ENCODE peak calls at places on chromosomes 12 and 14, in six cellular contexts. One of them, this sample, is unnamed.

GRCh38 chr12:98869886-98870285 is 224.8 kb downstream of the APAF1 start:
- DNase-seq in fibroblast of the aortic adventitia: no peak
- DNase-seq in astrocyte of the spinal cord: no peak
- DNase-seq in AG04449: no peak
- DNase-seq in epithelial cell of esophagus: no peak
- DNase-seq in coronary artery: no peak
- DNase-seq in this sample: no peak

GRCh38 chr12:126337556-126337955 is 1272.3 kb downstream of the AACS start:
- DNase-seq in fibroblast of the aortic adventitia: peak
- DNase-seq in astrocyte of the spinal cord: peak
- DNase-seq in AG04449: no peak
- DNase-seq in epithelial cell of esophagus: peak
- DNase-seq in coronary artery: no peak
- DNase-seq in this sample: peak

GRCh38 chr12:52721838-52722470 is 18.6 kb upstream of the KRT77 start:
- DNase-seq in fibroblast of the aortic adventitia: no peak
- DNase-seq in astrocyte of the spinal cord: no peak
- DNase-seq in AG04449: no peak
- DNase-seq in epithelial cell of esophagus: no peak
- DNase-seq in coronary artery: no peak
- DNase-seq in this sample: no peak

GRCh38 chr12:51076235-51076930 is 7.0 kb downstream of the CSRNP2 start:
- DNase-seq in fibroblast of the aortic adventitia: no peak
- DNase-seq in astrocyte of the spinal cord: no peak
- DNase-seq in AG04449: no peak
- DNase-seq in epithelial cell of esophagus: no peak
- DNase-seq in coronary artery: no peak
- DNase-seq in this sample: no peak

GRCh38 chr12:34210689-34211530 is 188.6 kb downstream of the ALG10 start:
- DNase-seq in fibroblast of the aortic adventitia: no peak
- DNase-seq in astrocyte of the spinal cord: no peak
- DNase-seq in AG04449: no peak
- DNase-seq in epithelial cell of esophagus: no peak
- DNase-seq in coronary artery: no peak
- DNase-seq in this sample: no peak

GRCh38 chr14:99125113-99125512 is 146.9 kb downstream of the BCL11B start:
- DNase-seq in fibroblast of the aortic adventitia: no peak
- DNase-seq in astrocyte of the spinal cord: no peak
- DNase-seq in AG04449: no peak
- DNase-seq in epithelial cell of esophagus: no peak
- DNase-seq in coronary artery: peak
- DNase-seq in this sample: no peak

GRCh38 chr14:76776306-76777251 is 15.3 kb downstream of the VASH1 start:
- DNase-seq in fibroblast of the aortic adventitia: no peak
- DNase-seq in astrocyte of the spinal cord: no peak
- DNase-seq in AG04449: no peak
- DNase-seq in epithelial cell of esophagus: no peak
- DNase-seq in coronary artery: no peak
- DNase-seq in this sample: no peak

GRCh38 chr12:108730337-108731104 is 797 bp downstream of the CORO1C start:
- DNase-seq in fibroblast of the aortic adventitia: peak
- DNase-seq in astrocyte of the spinal cord: peak
- DNase-seq in AG04449: no peak
- DNase-seq in epithelial cell of esophagus: peak
- DNase-seq in coronary artery: peak
- DNase-seq in this sample: no peak

GRCh38 chr12:81520064-81520945 is 238.8 kb downstream of the PPFIA2 start:
- DNase-seq in fibroblast of the aortic adventitia: no peak
- DNase-seq in astrocyte of the spinal cord: no peak
- DNase-seq in AG04449: no peak
- DNase-seq in epithelial cell of esophagus: no peak
- DNase-seq in coronary artery: no peak
- DNase-seq in this sample: no peak

GRCh38 chr12:108826115-108826806 is 31.1 kb downstream of the SSH1 start:
- DNase-seq in fibroblast of the aortic adventitia: peak
- DNase-seq in astrocyte of the spinal cord: peak
- DNase-seq in AG04449: peak
- DNase-seq in epithelial cell of esophagus: no peak
- DNase-seq in coronary artery: peak
- DNase-seq in this sample: peak

DNA sequence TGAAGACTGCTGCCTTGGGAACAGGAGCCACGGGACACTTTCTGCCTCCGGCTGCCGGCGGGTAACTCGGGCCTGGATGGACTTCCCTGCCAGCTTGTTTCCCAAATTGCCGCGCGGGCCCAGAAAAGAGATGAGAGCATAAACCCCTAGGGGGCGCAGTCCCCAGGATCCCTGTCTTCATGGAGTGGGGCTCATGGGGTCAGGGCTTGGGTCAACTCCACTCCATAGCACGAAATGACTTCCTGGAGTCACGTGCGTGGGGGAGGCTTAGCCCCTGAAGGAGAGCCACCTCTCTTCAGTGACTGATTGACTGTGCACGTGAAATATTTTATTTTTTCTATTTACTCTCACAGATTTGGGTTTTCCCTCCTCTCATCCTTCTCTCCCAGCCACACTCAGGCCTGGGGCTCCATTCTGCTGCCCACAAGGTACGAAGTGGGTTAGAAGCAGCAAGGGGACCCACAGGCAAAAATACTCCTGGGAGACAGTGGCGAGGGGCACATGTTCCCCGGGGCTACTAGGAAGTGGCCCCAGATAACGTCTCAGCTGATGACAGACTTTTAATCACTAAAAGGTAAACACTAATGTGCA is 10.0 kb downstream of the PGF start:
- DNase-seq in fibroblast of the aortic adventitia: peak
- DNase-seq in astrocyte of the spinal cord: no peak
- DNase-seq in AG04449: no peak
- DNase-seq in epithelial cell of esophagus: no peak
- DNase-seq in coronary artery: no peak
- DNase-seq in this sample: no peak
- TF ChIP-seq CTCF in fibroblast of the aortic adventitia: peak
- TF ChIP-seq CTCF in astrocyte of the spinal cord: peak
- TF ChIP-seq CTCF in AG04449: peak
- TF ChIP-seq CTCF in epithelial cell of esophagus: peak
- TF ChIP-seq CTCF in coronary artery: no peak
- TF ChIP-seq CTCF in this sample: peak

DNA sequence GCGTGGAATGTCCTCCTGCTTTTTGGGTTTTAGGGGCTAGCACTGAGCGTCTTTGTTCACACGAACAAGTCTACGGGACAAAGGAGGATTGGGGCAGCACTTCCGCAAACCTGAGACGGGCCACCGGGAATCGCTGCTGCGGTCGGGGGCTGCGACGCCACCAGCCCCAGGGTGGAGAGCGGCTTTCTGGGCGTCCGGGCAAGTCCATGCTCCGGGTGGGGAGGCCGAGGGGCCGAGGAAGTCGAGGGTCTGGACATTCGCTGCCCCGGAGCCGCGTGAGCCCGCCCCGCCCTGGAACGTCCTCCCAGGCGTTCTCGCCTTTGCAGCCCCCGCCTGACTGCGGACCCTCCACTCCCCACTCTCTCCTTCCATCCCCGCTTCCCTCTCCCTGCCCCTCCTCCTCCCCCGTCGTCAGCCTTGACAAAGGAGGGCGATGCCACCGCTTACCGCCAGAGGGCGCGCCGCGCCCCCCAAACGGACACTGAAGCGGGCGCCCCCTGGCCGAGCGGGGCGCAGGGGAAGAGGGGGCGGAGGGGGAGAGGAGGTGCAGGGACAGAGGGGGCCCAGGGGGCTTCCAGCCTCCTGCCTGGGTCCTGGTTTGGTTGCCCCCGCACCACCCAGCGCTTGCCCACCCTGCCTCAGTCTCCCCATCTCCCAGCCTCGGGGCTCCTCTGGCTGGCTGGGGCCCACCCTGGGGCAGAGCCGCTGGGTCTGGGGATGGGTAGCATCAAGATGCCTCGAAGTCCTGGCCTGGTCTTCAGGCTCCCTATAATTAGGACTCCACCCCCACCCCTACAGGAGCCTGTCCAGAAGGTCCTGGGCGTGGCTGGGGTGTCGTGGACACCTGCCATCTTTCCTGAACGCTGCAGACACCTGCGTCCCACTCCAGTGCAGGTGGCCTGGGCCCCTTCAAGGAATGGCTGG is 39.1 kb upstream of the INF2 start:
- DNase-seq in fibroblast of the aortic adventitia: peak
- DNase-seq in astrocyte of the spinal cord: peak
- DNase-seq in AG04449: no peak
- DNase-seq in epithelial cell of esophagus: peak
- DNase-seq in coronary artery: no peak
- DNase-seq in this sample: no peak
- H3K4me3 ChIP-seq in fibroblast of the aortic adventitia: peak
- H3K4me3 ChIP-seq in astrocyte of the spinal cord: peak
- H3K4me3 ChIP-seq in AG04449: peak
- H3K4me3 ChIP-seq in epithelial cell of esophagus: peak
- H3K4me3 ChIP-seq in coronary artery: peak
- H3K4me3 ChIP-seq in this sample: peak

GRCh38 chr12:11823593-11823992 is 174.1 kb downstream of the ETV6 start:
- DNase-seq in fibroblast of the aortic adventitia: no peak
- DNase-seq in astrocyte of the spinal cord: no peak
- DNase-seq in AG04449: no peak
- DNase-seq in epithelial cell of esophagus: no peak
- DNase-seq in coronary artery: no peak
- DNase-seq in this sample: no peak
- TF ChIP-seq CTCF in fibroblast of the aortic adventitia: no peak
- TF ChIP-seq CTCF in astrocyte of the spinal cord: no peak
- TF ChIP-seq CTCF in AG04449: no peak
- TF ChIP-seq CTCF in epithelial cell of esophagus: no peak
- TF ChIP-seq CTCF in coronary artery: no peak
- TF ChIP-seq CTCF in this sample: no peak

GRCh38 chr12:124049451-124050094 is 76.6 kb downstream of the ZNF664 start:
- DNase-seq in fibroblast of the aortic adventitia: no peak
- DNase-seq in astrocyte of the spinal cord: no peak
- DNase-seq in AG04449: no peak
- DNase-seq in epithelial cell of esophagus: no peak
- DNase-seq in coronary artery: no peak
- DNase-seq in this sample: no peak
- H3K4me3 ChIP-seq in fibroblast of the aortic adventitia: no peak
- H3K4me3 ChIP-seq in astrocyte of the spinal cord: no peak
- H3K4me3 ChIP-seq in AG04449: no peak
- H3K4me3 ChIP-seq in epithelial cell of esophagus: no peak
- H3K4me3 ChIP-seq in coronary artery: no peak
- H3K4me3 ChIP-seq in this sample: no peak

GRCh38 chr12:102298022-102298421 is 100.4 kb upstream of the PMCH start:
- DNase-seq in fibroblast of the aortic adventitia: peak
- DNase-seq in astrocyte of the spinal cord: no peak
- DNase-seq in AG04449: no peak
- DNase-seq in epithelial cell of esophagus: peak
- DNase-seq in coronary artery: no peak
- DNase-seq in this sample: peak

GRCh38 chr12:102299731-102300130 is 102.1 kb upstream of the PMCH start:
- DNase-seq in fibroblast of the aortic adventitia: no peak
- DNase-seq in astrocyte of the spinal cord: no peak
- DNase-seq in AG04449: no peak
- DNase-seq in epithelial cell of esophagus: no peak
- DNase-seq in coronary artery: no peak
- DNase-seq in this sample: no peak

GRCh38 chr12:102301547-102301946 is 103.9 kb upstream of the PMCH start:
- DNase-seq in fibroblast of the aortic adventitia: no peak
- DNase-seq in astrocyte of the spinal cord: no peak
- DNase-seq in AG04449: no peak
- DNase-seq in epithelial cell of esophagus: no peak
- DNase-seq in coronary artery: no peak
- DNase-seq in this sample: no peak

GRCh38 chr12:102302553-102302952 is 104.9 kb upstream of the PMCH start:
- DNase-seq in fibroblast of the aortic adventitia: no peak
- DNase-seq in astrocyte of the spinal cord: no peak
- DNase-seq in AG04449: no peak
- DNase-seq in epithelial cell of esophagus: peak
- DNase-seq in coronary artery: no peak
- DNase-seq in this sample: no peak

DNA sequence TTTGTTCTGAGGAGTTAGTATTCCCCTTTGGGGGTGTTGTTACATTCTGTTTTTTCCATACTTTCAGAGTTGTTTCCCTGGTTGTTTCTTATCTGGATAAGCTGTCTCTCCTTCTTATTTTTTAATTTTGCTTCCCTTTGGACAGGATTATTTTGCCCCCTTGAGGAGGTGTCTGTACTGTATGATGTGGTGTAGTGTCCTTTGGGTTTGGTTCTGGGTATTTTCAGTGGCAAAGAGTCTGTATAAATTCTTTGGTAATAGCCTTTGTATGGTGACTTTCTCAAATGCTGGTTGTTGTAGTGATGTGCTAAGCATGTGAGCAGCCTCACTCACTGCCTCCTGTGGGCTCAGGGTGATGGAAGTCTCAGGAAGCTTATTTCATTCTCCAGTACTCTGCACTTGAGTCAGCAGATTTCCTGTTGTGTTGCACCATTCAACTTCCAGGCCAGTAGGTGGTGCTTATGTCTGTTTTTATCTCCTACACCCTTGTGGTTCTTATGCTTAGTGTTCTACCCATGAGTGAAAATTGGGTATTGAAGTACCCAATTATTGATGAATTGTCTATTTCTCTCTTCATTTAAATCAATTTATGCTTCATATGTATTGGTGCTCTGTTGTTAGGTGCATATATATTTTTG is 103.3 kb upstream of the PMCH start:
- DNase-seq in fibroblast of the aortic adventitia: peak
- DNase-seq in astrocyte of the spinal cord: peak
- DNase-seq in AG04449: no peak
- DNase-seq in epithelial cell of esophagus: peak
- DNase-seq in coronary artery: no peak
- DNase-seq in this sample: peak
- TF ChIP-seq CTCF in fibroblast of the aortic adventitia: peak
- TF ChIP-seq CTCF in astrocyte of the spinal cord: peak
- TF ChIP-seq CTCF in AG04449: peak
- TF ChIP-seq CTCF in epithelial cell of esophagus: peak
- TF ChIP-seq CTCF in coronary artery: no peak
- TF ChIP-seq CTCF in this sample: peak

This sample was measured in AG09309.